ENCODE peak calls at places on chromosomes 13 and 19, in five cellular contexts. M, J, A, S and Z are unnamed samples. For H3K27me3, the result is how much of the 10 kb centered on the place peaks cover.

GRCh38 chr19:19591133-19591825 is 27.2 kb downstream of the PBX4 start:
- DNase-seq in M (peak), J (no peak), S (peak), A (no peak), Z (no peak)

GRCh38 chr19:1061987-1062386 is 5.0 kb upstream of the ARHGAP45 start:
- DNase-seq in S (peak), J (peak), M (no peak), A (no peak), Z (no peak)

GRCh38 chr19:48258350-48258749 is 2.6 kb upstream of the CARD8 start:
- DNase-seq in A (no peak), J (no peak), M (no peak), S (no peak), Z (no peak)

GRCh38 chr19:44904426-44904994 is 1.1 kb upstream of the APOE start:
- DNase-seq in S (no peak), A (no peak), M (peak), J (no peak), Z (no peak)

GRCh38 chr19:50817941-50818858 is 5.4 kb downstream of the KLK1 start:
- DNase-seq in J (peak), A (peak), M (peak), S (no peak), Z (peak)

GRCh38 chr13:99655351-99656091 is 154.2 kb downstream of the TM9SF2 start:
- DNase-seq in M (no peak), A (no peak), S (no peak), J (no peak), Z (no peak)

GRCh38 chr19:47644743-47645499 is 36.0 kb downstream of the BICRA start:
- DNase-seq in S (no peak), J (no peak), A (no peak), M (peak), Z (no peak)

GRCh38 chr19:46603195-46603637 is 2.1 kb downstream of the CALM3 start:
- DNase-seq in M (no peak), S (no peak), A (no peak), J (peak), Z (no peak)

GRCh38 chr13:102726430-102726829 is 31.6 kb upstream of the METTL21C start:
- DNase-seq in S (no peak), J (no peak), M (no peak), A (no peak), Z (no peak)

GRCh38 chr13:73224708-73225107 is 165.9 kb downstream of the KLF5 start:
- DNase-seq in M (no peak), S (no peak), J (no peak), A (no peak), Z (no peak)

GRCh38 chr13:94160875-94161274 is 318.6 kb downstream of the DCT start:
- DNase-seq in J (no peak), A (no peak), M (no peak), S (no peak), Z (no peak)

GRCh38 chr19:43534811-43535761 is 2.1 kb downstream of the ZNF575 start:
- DNase-seq in M (peak), J (peak), A (peak), S (peak), Z (peak)

GRCh38 chr19:15419413-15420025 is 731 bp upstream of the AKAP8L start:
- DNase-seq in M (no peak), A (no peak), J (no peak), S (no peak), Z (no peak)

GRCh38 chr19:7658219-7658686 is 10.6 kb upstream of the RETN start:
- DNase-seq in J (no peak), S (no peak), M (no peak), A (no peak), Z (no peak)

GRCh38 chr19:42006569-42006968 is 12.5 kb upstream of the ATP1A3 start:
- DNase-seq in A (no peak), J (no peak), S (no peak), M (no peak), Z (no peak)

GRCh38 chr19:15584541-15585115 is 30.4 kb upstream of the CYP4F8 start:
- DNase-seq in S (peak), M (peak), J (peak), A (peak), Z (peak)

GRCh38 chr13:39655569-39656324 is at the start of gene COG6:
- DNase-seq in S (peak), A (peak), J (peak), M (peak), Z (peak)

GRCh38 chr13:80524447-80525215 is 183.7 kb upstream of the SPRY2 start:
- DNase-seq in J (no peak), S (no peak), A (no peak), M (no peak), Z (no peak)

GRCh38 chr19:56966697-56967299 is 126.3 kb upstream of the PEG3 start:
- DNase-seq in M (no peak), A (no peak), S (no peak), J (no peak), Z (no peak)

GRCh38 chr19:41341669-41342490 is 11.8 kb downstream of the TGFB1 start:
- DNase-seq in M (no peak), S (no peak), J (no peak), A (peak), Z (no peak)

GRCh38 chr19:31338069-31338767 is 11.0 kb downstream of the TSHZ3 start:
- DNase-seq in M (peak), S (no peak), J (no peak), A (peak), Z (peak)

GRCh38 chr19:50839712-50840655 is 6.6 kb upstream of the KLK15 start:
- DNase-seq in M (no peak), J (no peak), A (no peak), S (no peak), Z (no peak)

GRCh38 chr19:48218964-48219363 is 36.7 kb downstream of the CARD8 start:
- DNase-seq in A (no peak), M (no peak), S (no peak), J (no peak), Z (no peak)

GRCh38 chr13:43364210-43365041 is 341.0 kb downstream of the DNAJC15 start:
- DNase-seq in S (no peak), J (no peak), M (no peak), A (peak), Z (peak)

GRCh38 chr13:39789451-39789850 is 134.0 kb downstream of the COG6 start:
- DNase-seq in M (no peak), A (no peak), J (no peak), S (no peak), Z (no peak)

GRCh38 chr19:32902448-32902847 is 32.9 kb upstream of the SLC7A9 start:
- DNase-seq in J (no peak), S (no peak), A (no peak), M (no peak), Z (no peak)

GRCh38 chr13:101013245-101013644 is 338.6 kb upstream of the TMTC4 start:
- DNase-seq in J (no peak), S (no peak), M (no peak), A (no peak), Z (no peak)

GRCh38 chr19:485122-485521 is 11.2 kb upstream of the MADCAM1 start:
- DNase-seq in S (no peak), A (no peak), J (no peak), M (no peak), Z (no peak)

GRCh38 chr19:45681391-45682015 is 10.2 kb downstream of the SNRPD2 start:
- DNase-seq in M (peak), S (peak), A (peak), J (peak), Z (peak)

GRCh38 chr13:44388427-44388826 is 14.8 kb downstream of the SERP2 start:
- DNase-seq in J (no peak), M (peak), A (peak), S (no peak), Z (no peak)

GRCh38 chr19:10908380-10908960 is 20.0 kb downstream of the YIPF2 start:
- DNase-seq in A (peak), S (no peak), J (no peak), M (no peak), Z (no peak)

GRCh38 chr19:19192910-19193423 is 909 bp downstream of the RFXANK start:
- DNase-seq in S (no peak), M (no peak), J (no peak), A (no peak), Z (no peak)

GRCh38 chr13:40148103-40148502 is 492.6 kb downstream of the COG6 start:
- DNase-seq in S (no peak), A (no peak), J (no peak), M (no peak), Z (no peak)

GRCh38 chr13:112756967-112757758 is 67.3 kb downstream of the ATP11A start:
- DNase-seq in M (no peak), A (no peak), J (no peak), S (no peak), Z (no peak)

GRCh38 chr13:111047326-111047725 is 67.8 kb upstream of the ARHGEF7 start:
- DNase-seq in A (no peak), J (no peak), M (no peak), S (no peak), Z (no peak)

GRCh38 chr13:28357247-28357825 is 137.6 kb downstream of the FLT1 start:
- DNase-seq in S (no peak), A (no peak), J (no peak), M (no peak), Z (no peak)

GRCh38 chr13:51632643-51633357 is 48.5 kb downstream of the WDFY2 start:
- DNase-seq in M (no peak), J (no peak), S (no peak), A (peak), Z (no peak)

GRCh38 chr13:58999851-59000250 is 1163.9 kb downstream of the DIAPH3 start:
- DNase-seq in A (no peak), M (no peak), S (no peak), J (no peak), Z (no peak)

GRCh38 chr19:28465317-28466086 is 747.4 kb downstream of the UQCRFS1 start:
- DNase-seq in S (no peak), A (no peak), J (no peak), M (no peak), Z (no peak)
- H3K4me3 ChIP-seq in S (no peak), A (no peak), J (no peak), M (no peak), Z (no peak)

GRCh38 chr19:39509233-39509632 is 5.7 kb upstream of the SELENOV start:
- DNase-seq in S (no peak), A (no peak), M (no peak), J (no peak), Z (no peak)
- H3K27me3 ChIP-seq in S (under half), A (under half), M (under half), J (half or more), Z (half or more)

GRCh38 chr13:48994731-48995130 is 19.0 kb downstream of the FNDC3A start:
- DNase-seq in A (no peak), M (no peak), S (no peak), J (no peak), Z (no peak)

GRCh38 chr13:48998893-48999292 is 23.2 kb downstream of the FNDC3A start:
- DNase-seq in A (no peak), J (no peak), M (no peak), S (no peak), Z (no peak)

GRCh38 chr13:48990900-48991299 is 15.2 kb downstream of the FNDC3A start:
- DNase-seq in S (no peak), A (no peak), J (no peak), M (no peak), Z (no peak)

GRCh38 chr13:48993150-48993549 is 17.4 kb downstream of the FNDC3A start:
- DNase-seq in S (no peak), A (no peak), J (no peak), M (no peak), Z (no peak)
- H3K4me3 ChIP-seq in S (no peak), A (no peak), J (no peak), M (no peak), Z (no peak)

DNA sequence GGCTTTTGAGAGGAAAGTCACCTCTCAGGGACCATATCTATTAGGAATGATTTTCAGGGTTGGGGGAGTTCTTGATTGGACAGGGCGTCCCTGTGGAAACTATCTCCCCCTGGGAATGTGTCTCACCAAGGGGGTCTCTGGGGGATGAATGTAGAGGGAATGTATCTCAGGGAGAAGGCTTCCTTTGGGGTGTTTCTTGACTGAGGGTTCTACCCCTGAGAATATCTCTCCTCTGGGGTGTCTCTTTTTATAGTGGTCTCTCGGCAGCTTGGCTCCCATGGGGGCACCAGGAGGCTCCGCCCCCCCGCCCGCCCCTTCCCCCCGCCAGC is 997 bp downstream of the RTBDN start:
- DNase-seq in A (no peak), J (no peak), S (no peak), M (no peak), Z (no peak)
- H3K27me3 ChIP-seq in A (under half), J (half or more), S (half or more), M (under half), Z (half or more)

GRCh38 chr19:12647490-12648071 is 19.0 kb downstream of the MAN2B1 start:
- DNase-seq in S (no peak), M (peak), J (peak), A (peak), Z (no peak)
- H3K4me3 ChIP-seq in S (no peak), M (no peak), J (peak), A (peak), Z (peak)

GRCh38 chr19:13057147-13057572 is 45.5 kb downstream of the LYL1 start:
- DNase-seq in S (no peak), J (peak), A (peak), M (no peak), Z (no peak)
- H3K27me3 ChIP-seq in S (under half), J (under half), A (under half), M (under half), Z (under half)

GRCh38 chr19:3224346-3225325 is at the start of gene CELF5:
- DNase-seq in S (peak), J (no peak), A (peak), M (peak), Z (no peak)
- H3K4me3 ChIP-seq in S (no peak), J (no peak), A (peak), M (peak), Z (peak)

GRCh38 chr19:54336893-54337857 is 1.8 kb downstream of the LILRA4 start:
- DNase-seq in J (no peak), S (no peak), M (no peak), A (no peak), Z (no peak)

GRCh38 chr19:54337858-54338230 is 1.1 kb downstream of the LILRA4 start:
- DNase-seq in M (no peak), S (no peak), A (no peak), J (no peak), Z (no peak)

GRCh38 chr19:54338521-54338920 is 441 bp downstream of the LILRA4 start:
- DNase-seq in J (no peak), M (no peak), S (no peak), A (no peak), Z (no peak)

GRCh38 chr19:54335164-54335563 is 3.8 kb downstream of the LILRA4 start:
- DNase-seq in J (no peak), A (no peak), S (no peak), M (no peak), Z (no peak)

GRCh38 chr19:54335979-54336892 is 2.7 kb downstream of the LILRA4 start:
- DNase-seq in J (no peak), S (no peak), A (no peak), M (no peak), Z (no peak)
- H3K27me3 ChIP-seq in J (under half), S (under half), A (under half), M (under half), Z (under half)